ENCODE peak calls at places on chromosome 5, in ten cellular contexts. One of them, this sample, is unnamed.

GRCh38 chr5:151028717-151029116 is 8.3 kb downstream of the GPX3 start:
- DNase-seq in upper lobe of left lung: no peak
- DNase-seq in sigmoid colon: peak; percentile 78
- DNase-seq in transverse colon: no peak
- DNase-seq in A549: no peak
- DNase-seq in H1: no peak
- DNase-seq in ovary: no peak
- DNase-seq in esophagus muscularis mucosa: no peak
- DNase-seq in HepG2: no peak
- DNase-seq in stomach: no peak
- DNase-seq in this sample: no peak

GRCh38 chr5:1510631-1511030 is 13.1 kb downstream of the LPCAT1 start:
- DNase-seq in H1: no peak
- DNase-seq in transverse colon: peak; percentile 3
- DNase-seq in A549: no peak
- DNase-seq in HepG2: no peak
- DNase-seq in ovary: peak; percentile 5
- DNase-seq in esophagus muscularis mucosa: no peak
- DNase-seq in upper lobe of left lung: peak; percentile 21
- DNase-seq in stomach: no peak
- DNase-seq in sigmoid colon: peak; percentile 59
- DNase-seq in this sample: no peak

GRCh38 chr5:122262107-122262506 is 49.9 kb upstream of the SNCAIP start:
- DNase-seq in upper lobe of left lung: no peak
- DNase-seq in stomach: no peak
- DNase-seq in sigmoid colon: no peak
- DNase-seq in esophagus muscularis mucosa: no peak
- DNase-seq in A549: no peak
- DNase-seq in H1: no peak
- DNase-seq in ovary: no peak
- DNase-seq in transverse colon: no peak
- DNase-seq in HepG2: no peak
- DNase-seq in this sample: no peak

GRCh38 chr5:137316346-137316736 is 182.8 kb downstream of the SPOCK1 start:
- DNase-seq in upper lobe of left lung: no peak
- DNase-seq in esophagus muscularis mucosa: peak; percentile 83
- DNase-seq in stomach: no peak
- DNase-seq in HepG2: no peak
- DNase-seq in ovary: no peak
- DNase-seq in H1: no peak
- DNase-seq in sigmoid colon: no peak
- DNase-seq in A549: no peak
- DNase-seq in transverse colon: no peak
- DNase-seq in this sample: no peak

GRCh38 chr5:138241688-138242547 is 28.8 kb upstream of the CDC23 start:
- DNase-seq in H1: no peak
- DNase-seq in stomach: peak; percentile 35
- DNase-seq in A549: no peak
- DNase-seq in sigmoid colon: peak; percentile 62
- DNase-seq in HepG2: peak; percentile 15
- DNase-seq in upper lobe of left lung: peak; percentile 26
- DNase-seq in transverse colon: no peak
- DNase-seq in esophagus muscularis mucosa: no peak
- DNase-seq in ovary: no peak
- DNase-seq in this sample: no peak

GRCh38 chr5:127958421-127959011 is 125.0 kb upstream of the SLC12A2 start:
- DNase-seq in A549: no peak
- DNase-seq in H1: no peak
- DNase-seq in ovary: no peak
- DNase-seq in sigmoid colon: no peak
- DNase-seq in HepG2: peak; percentile 78
- DNase-seq in stomach: no peak
- DNase-seq in transverse colon: peak; percentile 36
- DNase-seq in upper lobe of left lung: no peak
- DNase-seq in esophagus muscularis mucosa: peak; percentile 19
- DNase-seq in this sample: no peak

GRCh38 chr5:101788797-101789196 is 507.3 kb downstream of the SLCO4C1 start:
- DNase-seq in stomach: no peak
- DNase-seq in sigmoid colon: no peak
- DNase-seq in H1: no peak
- DNase-seq in A549: no peak
- DNase-seq in transverse colon: no peak
- DNase-seq in upper lobe of left lung: no peak
- DNase-seq in HepG2: no peak
- DNase-seq in esophagus muscularis mucosa: no peak
- DNase-seq in ovary: no peak
- DNase-seq in this sample: no peak

GRCh38 chr5:91345466-91345865 is 37.7 kb downstream of the ARRDC3 start:
- DNase-seq in upper lobe of left lung: no peak
- DNase-seq in transverse colon: no peak
- DNase-seq in HepG2: no peak
- DNase-seq in ovary: no peak
- DNase-seq in esophagus muscularis mucosa: no peak
- DNase-seq in stomach: no peak
- DNase-seq in A549: no peak
- DNase-seq in H1: no peak
- DNase-seq in sigmoid colon: no peak
- DNase-seq in this sample: no peak

GRCh38 chr5:134247825-134248224 is 22.0 kb upstream of the PPP2CA start:
- DNase-seq in upper lobe of left lung: no peak
- DNase-seq in HepG2: no peak
- DNase-seq in transverse colon: no peak
- DNase-seq in ovary: no peak
- DNase-seq in H1: no peak
- DNase-seq in sigmoid colon: no peak
- DNase-seq in stomach: no peak
- DNase-seq in A549: no peak
- DNase-seq in esophagus muscularis mucosa: no peak
- DNase-seq in this sample: no peak

GRCh38 chr5:169521366-169521983 is 62.1 kb upstream of the SPDL1 start:
- DNase-seq in A549: no peak
- DNase-seq in sigmoid colon: no peak
- DNase-seq in stomach: peak; percentile 26
- DNase-seq in upper lobe of left lung: no peak
- DNase-seq in HepG2: no peak
- DNase-seq in H1: no peak
- DNase-seq in esophagus muscularis mucosa: no peak
- DNase-seq in transverse colon: no peak
- DNase-seq in ovary: no peak
- DNase-seq in this sample: no peak

GRCh38 chr5:9765421-9765820 is 135.3 kb upstream of the TAS2R1 start:
- DNase-seq in sigmoid colon: no peak
- DNase-seq in transverse colon: no peak
- DNase-seq in ovary: no peak
- DNase-seq in stomach: no peak
- DNase-seq in HepG2: no peak
- DNase-seq in upper lobe of left lung: no peak
- DNase-seq in A549: no peak
- DNase-seq in esophagus muscularis mucosa: no peak
- DNase-seq in H1: no peak
- DNase-seq in this sample: no peak

GRCh38 chr5:90144625-90145327 is 264.8 kb downstream of the CETN3 start:
- DNase-seq in A549: no peak
- DNase-seq in upper lobe of left lung: no peak
- DNase-seq in stomach: no peak
- DNase-seq in sigmoid colon: no peak
- DNase-seq in ovary: no peak
- DNase-seq in H1: no peak
- DNase-seq in transverse colon: no peak
- DNase-seq in esophagus muscularis mucosa: no peak
- DNase-seq in HepG2: no peak
- DNase-seq in this sample: no peak

GRCh38 chr5:157463621-157464407 is 3.8 kb downstream of the NIPAL4 start:
- DNase-seq in esophagus muscularis mucosa: no peak
- DNase-seq in ovary: no peak
- DNase-seq in HepG2: no peak
- DNase-seq in upper lobe of left lung: no peak
- DNase-seq in sigmoid colon: no peak
- DNase-seq in stomach: no peak
- DNase-seq in H1: no peak
- DNase-seq in transverse colon: no peak
- DNase-seq in A549: no peak
- DNase-seq in this sample: no peak
- TF ChIP-seq EP300 in esophagus muscularis mucosa: no peak
- TF ChIP-seq EP300 in ovary: no peak
- TF ChIP-seq EP300 in HepG2: no peak
- TF ChIP-seq EP300 in upper lobe of left lung: no peak
- TF ChIP-seq EP300 in sigmoid colon: no peak
- TF ChIP-seq EP300 in stomach: no peak
- TF ChIP-seq EP300 in H1: no peak
- TF ChIP-seq EP300 in transverse colon: no peak
- TF ChIP-seq EP300 in A549: no peak
- TF ChIP-seq EP300 in this sample: no peak

DNA sequence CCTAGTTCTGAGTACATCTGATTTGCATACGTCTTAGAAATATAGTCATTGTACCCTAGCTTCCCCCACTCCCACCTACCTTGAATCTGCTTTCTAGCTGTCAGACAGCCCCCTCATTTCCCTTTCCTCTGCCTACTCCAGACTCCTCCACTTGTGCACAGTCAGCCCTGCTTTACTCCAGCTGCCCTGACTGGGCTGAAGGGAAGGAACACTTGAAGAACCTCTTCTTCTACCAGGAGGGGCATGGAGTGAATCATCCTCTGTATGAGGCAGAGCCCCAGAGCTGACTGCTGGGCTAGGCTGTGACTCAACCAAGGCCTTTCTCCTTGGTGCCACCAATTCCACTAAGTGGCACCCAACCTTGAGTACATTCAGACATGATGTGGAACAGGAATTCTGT is 18.1 kb upstream of the ZFR start:
- DNase-seq in A549: peak; percentile 32
- DNase-seq in H1: no peak
- DNase-seq in stomach: no peak
- DNase-seq in esophagus muscularis mucosa: no peak
- DNase-seq in HepG2: no peak
- DNase-seq in upper lobe of left lung: no peak
- DNase-seq in transverse colon: no peak
- DNase-seq in ovary: no peak
- DNase-seq in sigmoid colon: no peak
- DNase-seq in this sample: no peak
- H3K4me3 ChIP-seq in A549: no peak overlapping the region
- H3K4me3 ChIP-seq in H1: no peak overlapping the region
- H3K4me3 ChIP-seq in stomach: no peak overlapping the region
- H3K4me3 ChIP-seq in esophagus muscularis mucosa: no peak overlapping the region
- H3K4me3 ChIP-seq in HepG2: no peak overlapping the region
- H3K4me3 ChIP-seq in upper lobe of left lung: no peak overlapping the region
- H3K4me3 ChIP-seq in transverse colon: no peak overlapping the region
- H3K4me3 ChIP-seq in ovary: no peak overlapping the region
- H3K4me3 ChIP-seq in sigmoid colon: no peak overlapping the region
- H3K4me3 ChIP-seq in this sample: no peak overlapping the region

DNA sequence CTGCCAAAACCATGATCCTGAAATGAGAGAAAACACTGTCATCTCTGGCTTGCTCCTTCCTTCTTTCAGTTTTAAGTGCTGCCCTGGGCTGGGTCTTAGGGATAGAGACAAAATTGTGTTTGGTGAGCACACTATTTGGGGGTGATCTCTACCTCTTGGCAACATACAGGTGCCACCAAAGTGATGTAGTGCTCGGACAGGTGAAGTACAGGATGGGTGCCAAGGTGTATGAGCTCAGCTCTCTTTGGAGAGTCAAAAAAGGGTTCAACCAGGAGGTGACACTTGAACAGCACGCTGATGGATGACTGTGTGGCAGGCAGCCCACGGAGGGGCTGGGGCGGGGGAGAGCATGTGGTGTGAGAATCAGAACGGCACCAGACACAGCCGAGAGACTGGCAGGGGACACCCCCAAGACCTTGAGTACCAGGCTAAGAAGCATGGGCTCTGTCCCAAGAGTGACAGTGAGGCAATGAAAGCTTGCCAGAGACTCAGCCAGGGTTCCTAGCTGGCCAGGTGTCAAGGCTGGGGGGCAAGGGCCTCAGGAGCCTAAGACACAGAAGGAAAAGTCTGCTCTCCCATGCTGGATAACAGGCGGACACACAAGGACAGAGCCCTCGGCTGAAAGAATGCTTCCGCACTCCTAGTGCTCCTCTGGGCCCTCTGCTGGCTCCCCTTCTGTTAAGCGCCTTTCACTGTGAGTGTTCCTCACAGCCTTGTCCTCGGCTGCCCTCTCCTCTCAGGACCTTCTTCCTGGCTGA is 2.5 kb downstream of the NHP2 start:
- DNase-seq in H1: no peak
- DNase-seq in upper lobe of left lung: no peak
- DNase-seq in A549: no peak
- DNase-seq in ovary: no peak
- DNase-seq in sigmoid colon: no peak
- DNase-seq in HepG2: no peak
- DNase-seq in stomach: no peak
- DNase-seq in esophagus muscularis mucosa: no peak
- DNase-seq in transverse colon: no peak
- DNase-seq in this sample: no peak
- TF ChIP-seq POLR2A in H1: no peak
- TF ChIP-seq POLR2A in upper lobe of left lung: no peak
- TF ChIP-seq POLR2A in A549: no peak
- TF ChIP-seq POLR2A in ovary: no peak
- TF ChIP-seq POLR2A in sigmoid colon: no peak
- TF ChIP-seq POLR2A in HepG2: no peak
- TF ChIP-seq POLR2A in stomach: no peak
- TF ChIP-seq POLR2A in esophagus muscularis mucosa: no peak
- TF ChIP-seq POLR2A in transverse colon: no peak
- TF ChIP-seq POLR2A in this sample: no peak

GRCh38 chr5:92980491-92980890 is 600.5 kb downstream of the NR2F1-AS1 start:
- DNase-seq in ovary: no peak
- DNase-seq in H1: no peak
- DNase-seq in transverse colon: no peak
- DNase-seq in esophagus muscularis mucosa: no peak
- DNase-seq in A549: no peak
- DNase-seq in sigmoid colon: no peak
- DNase-seq in HepG2: no peak
- DNase-seq in stomach: no peak
- DNase-seq in upper lobe of left lung: no peak
- DNase-seq in this sample: no peak

GRCh38 chr5:92977766-92978555 is 603.1 kb downstream of the NR2F1-AS1 start:
- DNase-seq in sigmoid colon: no peak
- DNase-seq in transverse colon: no peak
- DNase-seq in H1: no peak
- DNase-seq in ovary: no peak
- DNase-seq in A549: no peak
- DNase-seq in esophagus muscularis mucosa: no peak
- DNase-seq in upper lobe of left lung: no peak
- DNase-seq in stomach: no peak
- DNase-seq in HepG2: no peak
- DNase-seq in this sample: no peak

GRCh38 chr5:92976156-92976555 is 604.9 kb downstream of the NR2F1-AS1 start:
- DNase-seq in HepG2: no peak
- DNase-seq in ovary: no peak
- DNase-seq in esophagus muscularis mucosa: no peak
- DNase-seq in stomach: no peak
- DNase-seq in sigmoid colon: no peak
- DNase-seq in transverse colon: no peak
- DNase-seq in H1: no peak
- DNase-seq in A549: no peak
- DNase-seq in upper lobe of left lung: no peak
- DNase-seq in this sample: no peak

DNA sequence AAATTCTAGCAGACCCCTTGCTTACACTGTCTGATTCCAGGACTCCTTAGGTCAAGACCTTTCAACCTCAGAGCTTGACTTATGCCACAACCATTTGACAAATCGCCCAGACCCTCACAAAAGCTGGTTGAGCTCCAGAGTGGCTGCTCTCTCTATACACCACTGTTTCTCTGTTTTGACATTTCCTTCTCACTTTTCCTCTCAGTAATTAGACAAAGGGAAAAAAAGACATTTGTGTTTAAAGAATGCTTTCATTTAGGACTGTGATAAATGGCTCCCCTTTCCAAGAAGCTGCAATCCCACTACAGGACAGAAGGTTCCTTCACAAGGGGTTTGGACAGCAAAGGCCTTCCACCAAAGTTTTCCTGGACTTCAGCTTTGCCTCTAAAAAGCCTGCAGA is 601.3 kb downstream of the NR2F1-AS1 start:
- DNase-seq in sigmoid colon: no peak
- DNase-seq in H1: no peak
- DNase-seq in esophagus muscularis mucosa: no peak
- DNase-seq in ovary: no peak
- DNase-seq in stomach: no peak
- DNase-seq in A549: no peak
- DNase-seq in upper lobe of left lung: no peak
- DNase-seq in HepG2: no peak
- DNase-seq in transverse colon: no peak
- DNase-seq in this sample: no peak
- TF ChIP-seq EP300 in sigmoid colon: no peak
- TF ChIP-seq EP300 in H1: no peak
- TF ChIP-seq EP300 in esophagus muscularis mucosa: no peak
- TF ChIP-seq EP300 in ovary: no peak
- TF ChIP-seq EP300 in stomach: no peak
- TF ChIP-seq EP300 in A549: no peak
- TF ChIP-seq EP300 in upper lobe of left lung: no peak
- TF ChIP-seq EP300 in HepG2: no peak
- TF ChIP-seq EP300 in transverse colon: no peak
- TF ChIP-seq EP300 in this sample: no peak

This sample was measured in suprapubic skin.